ENCODE peak calls at places on chromosomes 3 and 15, in five cellular contexts. B, J, O, W and Y are unnamed samples.

GRCh38 chr3:144556392-144556791 is 584.8 kb downstream of the DIPK2A start:
- DNase-seq in B (peak; percentile 35), J (no peak), O (no peak), W (peak; percentile 3), Y (no peak)

GRCh38 chr15:74400915-74401757 is 32.6 kb downstream of the SEMA7A start:
- DNase-seq in B (no peak), J (no peak), O (no peak), W (no peak), Y (no peak)

GRCh38 chr3:186432189-186432588 is 70.2 kb upstream of the DGKG start:
- DNase-seq in B (no peak), J (no peak), O (no peak), W (no peak), Y (peak; percentile 5)

GRCh38 chr3:181699171-181699903 is 12.4 kb upstream of the SOX2 start:
- DNase-seq in B (no peak), J (no peak), O (no peak), W (no peak), Y (no peak)

GRCh38 chr3:49779378-49780079 is 6.8 kb downstream of the IP6K1 start:
- DNase-seq in B (no peak), J (no peak), O (no peak), W (no peak), Y (no peak)

GRCh38 chr3:58691997-58692396 is 25.4 kb upstream of the FAM3D start:
- DNase-seq in B (no peak), J (no peak), O (no peak), W (no peak), Y (peak; percentile 46)

GRCh38 chr15:67717776-67718175 is 107.5 kb upstream of the SKOR1 start:
- DNase-seq in B (no peak), J (no peak), O (no peak), W (no peak), Y (no peak)

GRCh38 chr3:156024904-156025303 is 95.5 kb upstream of the KCNAB1 start:
- DNase-seq in B (no peak), J (no peak), O (no peak), W (no peak), Y (no peak)

GRCh38 chr3:169984287-169984686 is 17.7 kb downstream of the SEC62 start:
- DNase-seq in B (no peak), J (no peak), O (peak; percentile 29), W (no peak), Y (no peak)

GRCh38 chr3:192928720-192929119 is 11.1 kb upstream of the MB21D2 start:
- DNase-seq in B (no peak), J (no peak), O (no peak), W (no peak), Y (no peak)

DNA sequence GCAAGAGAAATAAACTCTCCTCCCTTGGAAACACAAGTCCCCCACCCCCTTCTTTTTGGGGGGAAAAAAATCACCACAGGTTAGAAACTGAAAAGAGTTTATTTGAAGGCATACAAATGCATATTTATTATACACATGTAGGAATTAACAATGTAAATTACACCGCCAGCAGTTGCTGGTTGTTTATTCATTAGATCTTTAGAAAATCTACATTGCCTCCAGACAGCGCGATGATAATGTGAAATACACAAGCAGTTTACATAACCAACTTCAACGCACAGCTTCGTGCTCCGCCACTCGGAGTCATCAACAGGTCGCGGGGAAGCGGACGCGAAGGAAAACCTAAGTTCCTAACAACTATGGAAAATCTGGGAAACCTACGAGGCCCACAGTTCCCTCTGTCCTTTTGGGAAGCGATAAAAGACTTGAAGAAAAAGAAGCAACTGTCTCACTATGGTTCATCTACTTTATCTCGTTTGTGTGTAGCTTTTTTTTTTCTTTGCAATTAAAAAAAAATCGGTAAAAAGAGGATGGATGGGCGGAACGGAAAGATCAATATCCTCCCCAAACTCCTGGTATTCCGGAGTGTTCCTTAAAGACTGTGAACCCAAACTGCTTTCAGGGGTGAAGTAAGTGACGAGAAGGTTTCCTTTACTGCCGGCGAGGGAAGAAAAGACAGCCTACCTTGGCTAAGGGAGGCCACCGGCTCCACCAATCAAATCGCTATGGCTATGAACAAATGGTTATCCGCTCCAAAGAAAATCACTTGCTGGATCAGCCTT is 8.4 kb upstream of the FOXB1 start:
- DNase-seq in B (no peak), J (no peak), O (no peak), W (no peak), Y (no peak)
- H3K4me3 ChIP-seq in B (no peak overlapping the region), J (no peak overlapping the region), O (no peak overlapping the region), W (no peak overlapping the region), Y (no peak overlapping the region)

GRCh38 chr3:184230081-184230602 is 757 bp downstream of the VWA5B2 start:
- DNase-seq in B (no peak), J (no peak), O (no peak), W (no peak), Y (no peak)
- H3K4me3 ChIP-seq in B (no peak overlapping the region), J (peak overlapping the region; percentile 27), O (peak overlapping the region; percentile 25), W (peak overlapping the region; percentile 59), Y (peak overlapping the region; percentile 55)

GRCh38 chr15:37586976-37587375 is 347.5 kb upstream of the TMCO5A start:
- DNase-seq in B (no peak), J (no peak), O (no peak), W (no peak), Y (peak; percentile 29)
- H3K4me3 ChIP-seq in B (no peak overlapping the region), J (no peak overlapping the region), O (no peak overlapping the region), W (no peak overlapping the region), Y (no peak overlapping the region)

GRCh38 chr3:162765524-162765923 is 1268.9 kb downstream of the OTOL1 start:
- DNase-seq in B (no peak), J (no peak), O (no peak), W (no peak), Y (no peak)

GRCh38 chr3:162764672-162765071 is 1268.1 kb downstream of the OTOL1 start:
- DNase-seq in B (no peak), J (no peak), O (no peak), W (no peak), Y (no peak)

DNA sequence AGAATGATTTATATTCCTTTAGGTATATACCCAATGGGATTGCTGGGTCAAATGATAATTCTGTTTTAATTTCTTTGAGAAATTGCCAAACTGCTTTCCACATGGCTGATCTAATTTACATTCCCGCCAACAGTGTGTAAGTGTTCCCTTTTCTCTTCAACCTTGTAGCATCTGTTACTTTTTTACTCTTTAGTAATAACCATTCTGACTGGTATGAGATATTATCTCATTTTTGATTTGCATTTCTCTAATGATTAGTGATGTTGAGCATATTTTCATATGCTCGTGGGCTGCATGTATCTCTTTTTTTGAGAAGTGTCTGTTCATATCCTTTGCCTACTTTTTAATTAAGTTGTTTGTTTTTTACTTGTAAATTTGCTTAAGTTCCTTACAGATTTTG is 1264.2 kb downstream of the OTOL1 start:
- DNase-seq in B (no peak), J (no peak), O (no peak), W (no peak), Y (no peak)
- H3K4me3 ChIP-seq in B (no peak overlapping the region), J (no peak overlapping the region), O (no peak overlapping the region), W (no peak overlapping the region), Y (no peak overlapping the region)